ENCODE peak calls at places on chromosomes 5 and 9, in five cellular contexts. E, C, I, Y and K are unnamed samples.

GRCh38 chr9:106866243-106866642 is 3.3 kb downstream of the ZNF462 start:
- DNase-seq in E (no peak), C (no peak), I (no peak), Y (no peak), K (no peak)

GRCh38 chr9:105431413-105432246 is 16.2 kb upstream of the FSD1L start:
- DNase-seq in E (no peak), C (no peak), I (no peak), Y (no peak), K (no peak)

GRCh38 chr5:149223081-149223848 is 48.4 kb upstream of the AFAP1L1 start:
- DNase-seq in E (no peak), C (no peak), I (no peak), Y (no peak), K (no peak)

GRCh38 chr5:110441035-110441434 is 285.4 kb downstream of the TMEM232 start:
- DNase-seq in E (no peak), C (no peak), I (peak), Y (no peak), K (no peak)

GRCh38 chr5:31880460-31880859 is 241.5 kb downstream of the PDZD2 start:
- DNase-seq in E (no peak), C (no peak), I (no peak), Y (no peak), K (no peak)

GRCh38 chr5:77129386-77129785 is 42.3 kb upstream of the ZBED3 start:
- DNase-seq in E (no peak), C (no peak), I (peak), Y (no peak), K (no peak)

GRCh38 chr5:144072518-144072927 is 97.9 kb downstream of the YIPF5 start:
- DNase-seq in E (no peak), C (no peak), I (no peak), Y (no peak), K (no peak)

GRCh38 chr5:141002667-141002965 is 36.3 kb downstream of the PCDHAC2 start:
- DNase-seq in E (no peak), C (no peak), I (no peak), Y (no peak), K (no peak)

GRCh38 chr5:157563373-157564148 is 12.0 kb downstream of the ADAM19 start:
- DNase-seq in E (no peak), C (peak), I (no peak), Y (no peak), K (no peak)